ENCODE peak calls at places on chromosome 13, in six cellular contexts. V, R, E, A, X and W are unnamed samples.

GRCh38 chr13:112143046-112143752 is 76.2 kb downstream of the SOX1 start:
- DNase-seq in X (no peak), E (no peak), A (no peak), R (no peak), V (no peak), W (no peak)

GRCh38 chr13:73107970-73108369 is 49.2 kb downstream of the KLF5 start:
- DNase-seq in R (no peak), E (no peak), V (no peak), X (no peak), A (no peak), W (no peak)

GRCh38 chr13:92682832-92683517 is 543.6 kb upstream of the GPC6 start:
- DNase-seq in X (no peak), V (no peak), A (no peak), E (peak), R (no peak), W (no peak)

GRCh38 chr13:99442273-99442895 is 58.9 kb upstream of the TM9SF2 start:
- DNase-seq in E (peak), R (peak), V (no peak), A (no peak), X (no peak), W (peak)

GRCh38 chr13:51271008-51271407 is 48.8 kb downstream of the FAM124A start:
- DNase-seq in R (no peak), X (no peak), V (no peak), E (no peak), A (no peak), W (no peak)

GRCh38 chr13:71808708-71809107 is 58.3 kb downstream of the DACH1 start:
- DNase-seq in V (no peak), A (no peak), X (no peak), E (no peak), R (no peak), W (no peak)

GRCh38 chr13:28094311-28094710 is 6.1 kb downstream of the FLT3 start:
- DNase-seq in E (no peak), X (no peak), R (no peak), V (no peak), A (no peak), W (no peak)

GRCh38 chr13:99892866-99893504 is 78.6 kb downstream of the ZIC5 start:
- DNase-seq in V (no peak), A (no peak), X (no peak), E (no peak), R (no peak), W (no peak)

GRCh38 chr13:105127732-105128131 is 1407.7 kb downstream of the EFNB2 start:
- DNase-seq in A (no peak), X (no peak), R (no peak), V (no peak), E (no peak), W (no peak)
- H3K4me3 ChIP-seq in A (no peak), X (no peak), R (no peak), V (no peak), E (no peak), W (no peak)

GRCh38 chr13:79936368-79937136 is 404.4 kb downstream of the SPRY2 start:
- DNase-seq in A (no peak), R (peak), X (peak), E (peak), V (peak), W (no peak)

GRCh38 chr13:79932556-79932955 is 408.4 kb downstream of the SPRY2 start:
- DNase-seq in X (no peak), V (peak), R (no peak), E (no peak), A (no peak), W (no peak)

GRCh38 chr13:79937311-79938243 is 403.3 kb downstream of the SPRY2 start:
- DNase-seq in V (no peak), X (no peak), E (no peak), R (no peak), A (no peak), W (no peak)

GRCh38 chr13:79933389-79933788 is 407.5 kb downstream of the SPRY2 start:
- DNase-seq in V (no peak), A (no peak), E (no peak), R (no peak), X (no peak), W (no peak)

GRCh38 chr13:79935121-79935520 is 405.8 kb downstream of the SPRY2 start:
- DNase-seq in E (no peak), V (no peak), X (peak), A (no peak), R (no peak), W (no peak)
- TF ChIP-seq CTCF in E (no peak), V (no peak), X (no peak), A (no peak), R (no peak), W (no peak)

GRCh38 chr13:25169951-25170553 is 2.0 kb downstream of the AMER2 start:
- DNase-seq in E (no peak), A (no peak), X (no peak), R (no peak), V (no peak), W (no peak)

GRCh38 chr13:25169356-25169755 is 2.7 kb downstream of the AMER2 start:
- DNase-seq in V (no peak), X (no peak), R (no peak), A (no peak), E (no peak), W (no peak)

GRCh38 chr13:25171517-25172302 is at the start of gene AMER2:
- DNase-seq in A (no peak), R (peak), E (peak), X (no peak), V (peak), W (peak)

GRCh38 chr13:25171170-25171516 is 945 bp downstream of the AMER2 start:
- DNase-seq in R (no peak), A (no peak), E (no peak), V (no peak), X (no peak), W (no peak)

DNA sequence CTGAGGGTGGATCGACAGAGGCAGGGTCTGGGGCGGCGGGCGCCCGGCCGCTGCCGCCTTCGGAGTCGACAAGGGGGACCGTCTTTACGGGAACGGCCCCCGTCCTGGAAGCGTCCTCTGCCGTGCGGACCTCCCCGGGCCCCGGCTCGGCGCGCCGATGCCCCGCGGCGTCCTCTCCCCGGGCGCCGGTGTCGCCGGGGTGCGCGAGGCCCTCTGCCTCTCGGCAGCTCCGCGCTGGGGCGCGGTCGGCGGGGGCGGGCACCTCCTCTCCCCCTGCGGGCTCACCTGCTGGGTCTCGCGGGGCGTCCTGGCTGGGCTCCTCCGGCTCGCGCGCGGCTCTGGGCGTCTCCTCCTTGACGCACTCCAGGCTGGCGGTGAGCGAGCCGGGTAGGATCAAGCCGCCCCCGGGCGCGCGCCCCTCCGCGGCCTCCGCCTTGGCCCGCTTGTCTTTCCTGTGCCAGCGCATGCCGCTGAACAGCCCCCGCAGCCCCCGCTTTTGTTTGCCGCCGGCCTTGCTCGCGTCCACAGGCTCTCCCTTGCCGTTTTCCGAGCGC is 1.5 kb downstream of the AMER2 start:
- DNase-seq in V (no peak), X (no peak), A (no peak), R (no peak), E (no peak), W (no peak)
- H3K4me3 ChIP-seq in V (no peak), X (no peak), A (peak), R (no peak), E (no peak), W (no peak)

DNA sequence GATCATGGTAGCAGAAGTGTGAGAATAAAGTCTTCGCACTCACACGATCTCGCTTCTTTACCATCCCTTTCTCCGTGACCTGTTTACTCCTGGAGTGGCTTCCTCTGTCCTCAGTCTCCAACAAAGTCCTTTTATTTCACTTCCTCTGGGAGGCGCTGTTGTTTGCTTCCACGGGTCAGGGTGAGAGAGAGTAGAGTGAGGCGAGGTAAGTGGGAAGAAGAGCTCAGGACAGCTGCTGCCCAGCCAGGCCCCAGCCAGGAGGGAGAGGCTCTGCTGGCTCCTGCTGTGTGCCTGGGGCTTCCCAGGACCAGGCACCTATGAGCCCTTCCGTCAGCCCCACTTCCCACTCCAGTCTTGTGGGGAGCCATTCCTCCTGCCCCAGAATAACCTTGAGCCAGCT is 242.1 kb downstream of the FGF9 start:
- DNase-seq in R (no peak), A (no peak), X (no peak), V (no peak), E (no peak), W (no peak)
- TF ChIP-seq CTCF in R (no peak), A (no peak), X (no peak), V (no peak), E (no peak), W (no peak)

DNA sequence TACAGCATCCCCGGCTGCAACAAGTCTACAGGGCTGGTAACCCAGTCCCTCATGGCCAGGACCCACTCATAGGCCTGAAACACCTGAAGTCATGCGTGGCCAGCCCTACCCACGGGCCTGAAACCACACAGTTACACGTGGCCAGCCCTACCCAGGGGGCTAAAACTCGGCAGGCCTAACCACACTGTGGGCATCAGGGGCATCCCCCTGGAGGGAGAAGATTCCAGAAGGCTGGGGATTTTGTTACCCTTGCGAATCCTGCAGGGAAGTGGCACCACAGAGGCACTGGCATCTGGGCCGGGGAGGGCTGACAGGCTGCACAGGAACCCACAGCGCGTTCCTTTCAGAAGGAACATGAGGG is 48.4 kb upstream of the C13orf46 start:
- DNase-seq in V (no peak), X (no peak), A (no peak), E (no peak), R (no peak), W (no peak)
- H3K4me3 ChIP-seq in V (no peak), X (no peak), A (no peak), E (no peak), R (no peak), W (no peak)

GRCh38 chr13:60448907-60449510 is 52.0 kb downstream of the TDRD3 start:
- DNase-seq in R (no peak), X (peak), V (no peak), A (no peak), E (peak), W (no peak)
- TF ChIP-seq CTCF in R (peak), X (peak), V (peak), A (no peak), E (peak), W (peak)

GRCh38 chr13:48072304-48072703 is 22.6 kb downstream of the MED4 start:
- DNase-seq in X (no peak), V (no peak), E (peak), A (no peak), R (no peak), W (no peak)
- H3K4me3 ChIP-seq in X (no peak), V (no peak), E (no peak), A (no peak), R (no peak), W (no peak)

DNA sequence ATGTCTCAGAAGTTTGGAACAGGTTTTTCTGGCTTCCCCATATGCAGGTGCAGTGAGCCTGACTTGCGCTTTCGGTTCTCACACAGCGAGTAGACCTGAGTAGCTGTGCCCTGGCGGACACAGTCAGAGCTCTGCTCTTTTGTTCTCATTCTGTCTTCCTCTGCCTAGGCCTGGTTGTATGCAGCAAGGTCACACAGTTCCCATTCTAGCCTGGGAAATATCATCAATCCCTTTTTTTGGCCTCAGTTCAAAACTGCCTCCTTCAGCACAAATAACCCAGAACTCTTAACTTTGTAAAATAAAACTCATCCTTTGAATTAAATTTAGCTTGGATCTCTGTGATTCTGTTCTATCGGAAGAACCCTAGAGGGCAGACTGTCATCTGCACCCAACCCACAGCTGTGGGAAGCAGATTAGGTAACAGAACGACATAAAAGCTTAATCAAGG is 10.2 kb downstream of the OXGR1 start:
- DNase-seq in R (peak), E (peak), X (no peak), A (peak), V (no peak), W (peak)
- TF ChIP-seq CTCF in R (peak), E (peak), X (no peak), A (no peak), V (no peak), W (peak)

GRCh38 chr13:43364210-43365041 is 341.0 kb downstream of the DNAJC15 start:
- DNase-seq in E (peak), V (peak), A (no peak), R (no peak), X (no peak), W (no peak)

GRCh38 chr13:43363156-43363918 is 340.0 kb downstream of the DNAJC15 start:
- DNase-seq in V (no peak), E (peak), R (no peak), X (no peak), A (no peak), W (no peak)

GRCh38 chr13:43360196-43360595 is 336.8 kb downstream of the DNAJC15 start:
- DNase-seq in X (no peak), V (no peak), R (no peak), A (no peak), E (no peak), W (no peak)

GRCh38 chr13:43359536-43359935 is 336.1 kb downstream of the DNAJC15 start:
- DNase-seq in X (no peak), V (no peak), R (no peak), E (no peak), A (no peak), W (no peak)

GRCh38 chr13:43360911-43361605 is 337.7 kb downstream of the DNAJC15 start:
- DNase-seq in V (peak), E (no peak), X (no peak), R (no peak), A (no peak), W (no peak)
- H3K4me3 ChIP-seq in V (no peak), E (no peak), X (no peak), R (no peak), A (no peak), W (no peak)

DNA sequence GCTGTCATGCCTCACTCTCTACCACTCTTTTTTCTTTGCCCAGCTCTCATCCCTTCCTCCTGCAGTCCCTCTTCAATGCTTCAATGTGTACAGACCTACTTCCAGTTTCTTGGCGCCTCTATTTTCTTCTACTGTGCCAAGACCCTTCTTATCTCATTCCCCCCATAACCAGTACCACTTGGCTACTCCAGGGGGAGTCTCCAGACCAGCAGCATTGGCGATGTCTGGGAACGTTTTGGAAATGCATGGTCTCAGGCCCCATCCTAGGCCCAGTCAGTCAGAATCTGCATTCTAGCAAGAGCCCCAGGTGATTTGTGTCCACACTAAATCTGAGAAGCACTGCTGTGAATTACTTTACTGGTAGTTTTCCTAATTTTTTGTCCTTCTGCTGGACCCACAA is 198.2 kb downstream of the SLC7A1 start:
- DNase-seq in V (no peak), A (no peak), X (no peak), E (no peak), R (no peak), W (no peak)
- TF ChIP-seq CTCF in V (no peak), A (no peak), X (peak), E (peak), R (no peak), W (no peak)